ENCODE peak calls at places on chromosome 11, in nine cellular contexts. J is uterus; V is psoas muscle; B is HEK293T; R is iPS DF 19.7; D is NCI-H1048; O is pulmonary artery endothelial cell; K is stimulated activated CD4-positive, alpha-beta T cell treated with anti-CD3 and anti-CD28 coated beads, Interleukin-2, amount 100 ng/mL, for 48 hours; S is SW 1271. T is an unnamed sample.

GRCh38 chr11:299951-300735 is 817 bp upstream of the IFITM5 start:
- DNase-seq in J (no peak), V (peak; percentile 21), B (no peak), R (no peak), D (no peak), O (no peak), K (no peak), S (no peak), T (no peak)

GRCh38 chr11:9461760-9462134 is 935 bp downstream of the ZNF143 start:
- DNase-seq in J (no peak), V (no peak), B (no peak), R (no peak), D (no peak), O (no peak), K (no peak), S (no peak), T (no peak)

GRCh38 chr11:75873417-75874148 is 58.6 kb downstream of the UVRAG start:
- DNase-seq in J (no peak), V (no peak), B (no peak), R (no peak), D (no peak), O (no peak), K (no peak), S (no peak), T (no peak)

GRCh38 chr11:44327730-44328691 is 18.1 kb upstream of the ALX4 start:
- DNase-seq in J (no peak), V (no peak), B (no peak), R (no peak), D (no peak), O (no peak), K (no peak), S (no peak), T (no peak)

GRCh38 chr11:91802475-91802874 is 422.1 kb upstream of the FAT3 start:
- DNase-seq in J (no peak), V (no peak), B (no peak), R (no peak), D (no peak), O (no peak), K (no peak), S (no peak), T (no peak)

GRCh38 chr11:36577859-36578258 is 10.1 kb downstream of the RAG1 start:
- DNase-seq in J (no peak), V (no peak), B (no peak), R (no peak), D (no peak), O (no peak), K (no peak), S (no peak), T (no peak)

GRCh38 chr11:69075421-69076128 is 26.8 kb downstream of the TPCN2 start:
- DNase-seq in J (peak; percentile 95), V (peak; percentile 85), B (no peak), R (no peak), D (no peak), O (no peak), K (no peak), S (no peak), T (no peak)

GRCh38 chr11:7251836-7252682 is at the start of gene SYT9:
- DNase-seq in J (peak; percentile 23), V (peak; percentile 27), B (peak; percentile 64), R (no peak), D (no peak), O (no peak), K (peak; percentile 7), S (no peak), T (no peak)

GRCh38 chr11:26944866-26945664 is 48.8 kb upstream of the FIBIN start:
- DNase-seq in J (no peak), V (no peak), B (no peak), R (no peak), D (no peak), O (no peak), K (no peak), S (no peak), T (no peak)

GRCh38 chr11:75450236-75450635 is 17.2 kb upstream of the KLHL35 start:
- DNase-seq in J (no peak), V (no peak), B (no peak), R (no peak), D (no peak), O (no peak), K (no peak), S (no peak), T (no peak)

GRCh38 chr11:130894322-130895025 is 21.8 kb downstream of the SNX19 start:
- DNase-seq in J (peak; percentile 76), V (peak; percentile 64), B (peak; percentile 69), R (peak; percentile 54), D (no peak), O (peak; percentile 48), K (peak; percentile 57), S (no peak), T (no peak)

GRCh38 chr11:84564180-84564866 is 1062.8 kb downstream of the DLG2 start:
- DNase-seq in J (peak; percentile 20), V (peak; percentile 15), B (peak; percentile 19), R (no peak), D (no peak), O (peak; percentile 5), K (peak; percentile 23), S (peak; percentile 3), T (no peak)

GRCh38 chr11:72418834-72419560 is 15.3 kb downstream of the CLPB start:
- DNase-seq in J (no peak), V (no peak), B (no peak), R (no peak), D (no peak), O (no peak), K (no peak), S (no peak), T (no peak)

GRCh38 chr11:95711945-95712221 is 77.7 kb downstream of the FAM76B start:
- DNase-seq in J (no peak), V (no peak), B (no peak), R (no peak), D (no peak), O (no peak), K (no peak), S (no peak), T (no peak)

GRCh38 chr11:359181-359714 is 10.1 kb upstream of the B4GALNT4 start:
- DNase-seq in J (peak; percentile 8), V (no peak), B (no peak), R (no peak), D (no peak), O (no peak), K (no peak), S (no peak), T (no peak)

T was measured in keratinocyte.